ENCODE peak calls at places on chromosome 12, in six cellular contexts. B, A, P, X, F and D are unnamed samples.

GRCh38 chr12:58500399-58500798 is 419.9 kb downstream of the LRIG3 start:
- DNase-seq in B (no peak), A (no peak), P (no peak), X (no peak), F (no peak), D (no peak)

GRCh38 chr12:122090759-122091535 is 12.4 kb downstream of the MLXIP start:
- DNase-seq in B (no peak), A (no peak), P (peak; percentile 55), X (peak; percentile 62), F (no peak), D (no peak)

GRCh38 chr12:104138747-104139186 is 757 bp upstream of the NFYB start:
- DNase-seq in B (no peak), A (no peak), P (peak; percentile 28), X (no peak), F (no peak), D (no peak)

GRCh38 chr12:63353559-63353958 is 202.6 kb upstream of the AVPR1A start:
- DNase-seq in B (no peak), A (no peak), P (no peak), X (no peak), F (no peak), D (no peak)

GRCh38 chr12:2152134-2152533 is 99.3 kb downstream of the CACNA1C start:
- DNase-seq in B (no peak), A (no peak), P (no peak), X (no peak), F (no peak), D (no peak)

GRCh38 chr12:75585309-75585708 is 73.9 kb upstream of the KRR1 start:
- DNase-seq in B (no peak), A (no peak), P (no peak), X (no peak), F (no peak), D (no peak)

GRCh38 chr12:90015228-90015627 is 306.6 kb upstream of the ATP2B1 start:
- DNase-seq in B (no peak), A (no peak), P (no peak), X (no peak), F (no peak), D (no peak)

GRCh38 chr12:10381912-10382628 is 7.8 kb downstream of the KLRK1 start:
- DNase-seq in B (no peak), A (no peak), P (no peak), X (no peak), F (no peak), D (no peak)

GRCh38 chr12:57550628-57551549 is 1.0 kb downstream of the KIF5A start:
- DNase-seq in B (no peak), A (no peak), P (no peak), X (peak; percentile 3), F (no peak), D (no peak)

GRCh38 chr12:18242380-18243089 is 18.8 kb upstream of the PIK3C2G start:
- DNase-seq in B (no peak), A (no peak), P (no peak), X (no peak), F (no peak), D (no peak)

GRCh38 chr12:111692575-111693210 is 6.8 kb downstream of the ACAD10 start:
- DNase-seq in B (no peak), A (no peak), P (no peak), X (no peak), F (no peak), D (peak; percentile 31)

GRCh38 chr12:32609966-32610365 is 69.1 kb upstream of the DNM1L start:
- DNase-seq in B (no peak), A (no peak), P (no peak), X (no peak), F (no peak), D (no peak)

GRCh38 chr12:79347852-79348251 is 342.9 kb downstream of the PAWR start:
- DNase-seq in B (no peak), A (no peak), P (no peak), X (no peak), F (no peak), D (no peak)

GRCh38 chr12:1922985-1923384 is 4.5 kb upstream of the CACNA2D4 start:
- DNase-seq in B (no peak), A (no peak), P (no peak), X (no peak), F (no peak), D (no peak)

GRCh38 chr12:88167384-88167783 is 25.3 kb downstream of the TMTC3 start:
- DNase-seq in B (no peak), A (no peak), P (no peak), X (no peak), F (no peak), D (no peak)

GRCh38 chr12:113164014-113164413 is 14.5 kb downstream of the CFAP73 start:
- DNase-seq in B (no peak), A (no peak), P (no peak), X (no peak), F (no peak), D (no peak)

GRCh38 chr12:101564912-101565311 is 29.9 kb upstream of the MYBPC1 start:
- DNase-seq in B (no peak), A (no peak), P (no peak), X (no peak), F (no peak), D (no peak)

DNA sequence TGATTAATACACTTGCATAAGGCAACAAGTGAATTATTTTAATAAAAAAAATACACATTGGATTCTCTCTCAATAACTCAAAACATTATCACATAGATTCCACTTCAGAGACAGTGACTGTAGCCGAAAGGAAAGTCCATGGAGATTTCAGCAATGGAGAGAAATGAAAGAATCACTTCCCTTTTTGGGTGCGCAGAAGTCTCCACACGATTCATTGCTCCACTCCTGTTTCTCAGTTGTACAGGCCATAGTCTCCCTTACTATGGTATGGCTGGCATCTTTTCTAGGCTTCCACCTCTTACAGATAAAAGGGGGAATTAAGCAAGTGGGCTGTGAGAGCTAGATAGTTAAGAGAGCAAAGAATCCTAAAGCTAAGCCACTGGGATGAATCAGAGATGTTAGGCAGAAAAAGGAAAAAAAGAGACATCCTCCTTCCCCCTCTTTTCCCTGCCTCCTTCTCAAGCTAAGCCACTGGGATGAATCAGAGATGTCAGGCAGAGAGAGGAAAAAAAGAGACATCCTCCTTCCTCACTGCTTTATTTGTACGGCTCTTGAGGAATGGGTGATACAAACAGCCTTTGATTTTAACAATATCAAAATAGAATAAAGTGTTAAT is 16.3 kb downstream of the ST8SIA1 start:
- DNase-seq in B (no peak), A (no peak), P (no peak), X (no peak), F (no peak), D (no peak)
- H3K27ac ChIP-seq in B (no peak overlapping the region), A (no peak overlapping the region), P (peak overlapping the region; percentile 65), X (no peak overlapping the region), F (no peak overlapping the region), D (no peak overlapping the region)

GRCh38 chr12:54412786-54413185 is 6.3 kb downstream of the ITGA5 start:
- DNase-seq in B (no peak), A (no peak), P (no peak), X (no peak), F (no peak), D (no peak)
- H3K36me3 ChIP-seq in B (no peaks in the 10 kb centered on the region), A (peaks cover 32% of the 10 kb centered on the region), P (no peaks in the 10 kb centered on the region), X (peaks cover 15% of the 10 kb centered on the region), F (peaks cover 33% of the 10 kb centered on the region), D (peaks cover 3% of the 10 kb centered on the region)

DNA sequence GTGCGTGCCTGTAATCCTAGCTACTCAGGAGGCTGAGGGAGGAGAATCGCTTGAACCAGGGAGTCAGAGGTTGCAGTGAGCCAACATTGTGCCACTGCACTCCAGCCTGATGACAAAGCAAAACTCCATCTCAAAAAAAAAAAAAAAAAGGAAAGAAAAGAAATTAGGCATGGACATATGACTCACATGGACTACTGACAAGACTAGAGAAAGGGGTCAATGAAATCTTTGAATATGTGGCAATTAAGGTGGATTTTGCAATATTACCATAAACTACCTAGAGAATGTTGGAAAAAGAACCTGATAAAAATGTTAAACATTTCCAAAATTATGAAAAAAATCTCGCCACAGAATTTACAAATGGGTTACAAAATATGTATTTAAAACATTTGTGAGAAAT is 873.6 kb downstream of the C12orf50 start:
- DNase-seq in B (no peak), A (no peak), P (no peak), X (no peak), F (no peak), D (no peak)
- H3K9me3 ChIP-seq in B (no peaks in the 10 kb centered on the region), A (no peaks in the 10 kb centered on the region), P (no peaks in the 10 kb centered on the region), X (no peaks in the 10 kb centered on the region), F (no peaks in the 10 kb centered on the region), D (no peaks in the 10 kb centered on the region)

GRCh38 chr12:56087220-56087619 is 7.3 kb downstream of the ERBB3 start:
- DNase-seq in B (no peak), A (peak; percentile 19), P (no peak), X (peak; percentile 96), F (peak; percentile 91), D (no peak)
- H3K27ac ChIP-seq in B (no peak overlapping the region), A (peak overlapping the region; percentile 78), P (no peak overlapping the region), X (peak overlapping the region; percentile 72), F (peak overlapping the region; percentile 23), D (no peak overlapping the region)

GRCh38 chr12:69756088-69756731 is 17.6 kb downstream of the RAB3IP start:
- DNase-seq in B (no peak), A (no peak), P (no peak), X (no peak), F (no peak), D (no peak)
- H3K36me3 ChIP-seq in B (no peaks in the 10 kb centered on the region), A (peaks cover 44% of the 10 kb centered on the region), P (no peaks in the 10 kb centered on the region), X (peaks cover 11% of the 10 kb centered on the region), F (peaks cover 43% of the 10 kb centered on the region), D (no peaks in the 10 kb centered on the region)